ENCODE peak calls at places on chromosomes 7 and 10, in eight cellular contexts. One of them, this sample, is unnamed.

GRCh38 chr10:116385994-116386809 is 41.4 kb upstream of the PNLIPRP3 start:
- DNase-seq in kidney epithelial cell: peak
- DNase-seq in tibial nerve: no peak
- DNase-seq in body of pancreas: peak
- DNase-seq in A549: peak
- DNase-seq in colonic mucosa: no peak
- DNase-seq in IMR-90: peak
- DNase-seq in HFF-Myc: peak
- DNase-seq in this sample: peak

GRCh38 chr7:219581-220150 is 27.3 kb downstream of the FAM20C start:
- DNase-seq in kidney epithelial cell: no peak
- DNase-seq in tibial nerve: peak
- DNase-seq in body of pancreas: peak
- DNase-seq in A549: no peak
- DNase-seq in colonic mucosa: no peak
- DNase-seq in IMR-90: no peak
- DNase-seq in HFF-Myc: no peak
- DNase-seq in this sample: no peak

GRCh38 chr10:106942035-106942662 is 222.4 kb downstream of the SORCS1 start:
- DNase-seq in kidney epithelial cell: no peak
- DNase-seq in tibial nerve: peak
- DNase-seq in body of pancreas: peak
- DNase-seq in A549: peak
- DNase-seq in colonic mucosa: no peak
- DNase-seq in IMR-90: no peak
- DNase-seq in HFF-Myc: no peak
- DNase-seq in this sample: no peak

GRCh38 chr10:104449402-104449801 is 95.8 kb downstream of the CFAP58 start:
- DNase-seq in kidney epithelial cell: no peak
- DNase-seq in tibial nerve: no peak
- DNase-seq in body of pancreas: no peak
- DNase-seq in A549: no peak
- DNase-seq in colonic mucosa: no peak
- DNase-seq in IMR-90: peak
- DNase-seq in HFF-Myc: no peak
- DNase-seq in this sample: no peak

GRCh38 chr7:27053153-27053552 is 42.6 kb downstream of the HOXA1 start:
- DNase-seq in kidney epithelial cell: no peak
- DNase-seq in tibial nerve: no peak
- DNase-seq in body of pancreas: no peak
- DNase-seq in A549: no peak
- DNase-seq in colonic mucosa: no peak
- DNase-seq in IMR-90: no peak
- DNase-seq in HFF-Myc: no peak
- DNase-seq in this sample: no peak

GRCh38 chr10:73586583-73586984 is 4.6 kb downstream of the USP54 start:
- DNase-seq in kidney epithelial cell: no peak
- DNase-seq in tibial nerve: no peak
- DNase-seq in body of pancreas: peak
- DNase-seq in A549: peak
- DNase-seq in colonic mucosa: peak
- DNase-seq in IMR-90: peak
- DNase-seq in HFF-Myc: no peak
- DNase-seq in this sample: no peak

GRCh38 chr7:140640727-140641531 is at the start of gene DENND2A:
- DNase-seq in kidney epithelial cell: no peak
- DNase-seq in tibial nerve: peak
- DNase-seq in body of pancreas: peak
- DNase-seq in A549: no peak
- DNase-seq in colonic mucosa: peak
- DNase-seq in IMR-90: peak
- DNase-seq in HFF-Myc: no peak
- DNase-seq in this sample: no peak

GRCh38 chr7:22111661-22112060 is 166.0 kb upstream of the CDCA7L start:
- DNase-seq in kidney epithelial cell: no peak
- DNase-seq in tibial nerve: no peak
- DNase-seq in body of pancreas: no peak
- DNase-seq in A549: no peak
- DNase-seq in colonic mucosa: no peak
- DNase-seq in IMR-90: no peak
- DNase-seq in HFF-Myc: no peak
- DNase-seq in this sample: no peak

GRCh38 chr7:120941064-120941463 is 9.5 kb upstream of the ING3 start:
- DNase-seq in kidney epithelial cell: no peak
- DNase-seq in tibial nerve: no peak
- DNase-seq in body of pancreas: no peak
- DNase-seq in A549: no peak
- DNase-seq in colonic mucosa: no peak
- DNase-seq in IMR-90: no peak
- DNase-seq in HFF-Myc: no peak
- DNase-seq in this sample: no peak

GRCh38 chr7:96449094-96449493 is 127.2 kb upstream of the SLC25A13 start:
- DNase-seq in kidney epithelial cell: no peak
- DNase-seq in tibial nerve: no peak
- DNase-seq in body of pancreas: no peak
- DNase-seq in A549: no peak
- DNase-seq in colonic mucosa: no peak
- DNase-seq in IMR-90: no peak
- DNase-seq in HFF-Myc: no peak
- DNase-seq in this sample: no peak

GRCh38 chr7:47730135-47730534 is 148.2 kb upstream of the TNS3 start:
- DNase-seq in kidney epithelial cell: no peak
- DNase-seq in tibial nerve: no peak
- DNase-seq in body of pancreas: no peak
- DNase-seq in A549: no peak
- DNase-seq in colonic mucosa: no peak
- DNase-seq in IMR-90: no peak
- DNase-seq in HFF-Myc: no peak
- DNase-seq in this sample: no peak

GRCh38 chr10:129541208-129541607 is 74.2 kb downstream of the MGMT start:
- DNase-seq in kidney epithelial cell: no peak
- DNase-seq in tibial nerve: no peak
- DNase-seq in body of pancreas: no peak
- DNase-seq in A549: no peak
- DNase-seq in colonic mucosa: no peak
- DNase-seq in IMR-90: peak
- DNase-seq in HFF-Myc: no peak
- DNase-seq in this sample: no peak

GRCh38 chr7:157896774-157897555 is 560.2 kb downstream of the DNAJB6 start:
- DNase-seq in kidney epithelial cell: no peak
- DNase-seq in tibial nerve: no peak
- DNase-seq in body of pancreas: no peak
- DNase-seq in A549: no peak
- DNase-seq in colonic mucosa: no peak
- DNase-seq in IMR-90: no peak
- DNase-seq in HFF-Myc: no peak
- DNase-seq in this sample: no peak

GRCh38 chr10:25059990-25060389 is 43.6 kb downstream of the THNSL1 start:
- DNase-seq in kidney epithelial cell: peak
- DNase-seq in tibial nerve: peak
- DNase-seq in body of pancreas: peak
- DNase-seq in A549: peak
- DNase-seq in colonic mucosa: peak
- DNase-seq in IMR-90: peak
- DNase-seq in HFF-Myc: no peak
- DNase-seq in this sample: peak

GRCh38 chr7:96591900-96592676 is 117.6 kb downstream of the SEM1 start:
- DNase-seq in kidney epithelial cell: no peak
- DNase-seq in tibial nerve: no peak
- DNase-seq in body of pancreas: no peak
- DNase-seq in A549: no peak
- DNase-seq in colonic mucosa: no peak
- DNase-seq in IMR-90: no peak
- DNase-seq in HFF-Myc: no peak
- DNase-seq in this sample: no peak

GRCh38 chr7:7772385-7772784 is 54.0 kb upstream of the RPA3 start:
- DNase-seq in kidney epithelial cell: peak
- DNase-seq in tibial nerve: no peak
- DNase-seq in body of pancreas: no peak
- DNase-seq in A549: no peak
- DNase-seq in colonic mucosa: no peak
- DNase-seq in IMR-90: peak
- DNase-seq in HFF-Myc: no peak
- DNase-seq in this sample: peak
- H3K4me3 ChIP-seq in kidney epithelial cell: peak
- H3K4me3 ChIP-seq in tibial nerve: no peak
- H3K4me3 ChIP-seq in body of pancreas: no peak
- H3K4me3 ChIP-seq in A549: no peak
- H3K4me3 ChIP-seq in colonic mucosa: no peak
- H3K4me3 ChIP-seq in IMR-90: peak
- H3K4me3 ChIP-seq in HFF-Myc: no peak
- H3K4me3 ChIP-seq in this sample: peak

GRCh38 chr7:131302876-131303707 is 24.6 kb upstream of the MKLN1 start:
- DNase-seq in kidney epithelial cell: no peak
- DNase-seq in tibial nerve: no peak
- DNase-seq in body of pancreas: peak
- DNase-seq in A549: peak
- DNase-seq in colonic mucosa: peak
- DNase-seq in IMR-90: peak
- DNase-seq in HFF-Myc: no peak
- DNase-seq in this sample: no peak
- TF ChIP-seq CTCF in kidney epithelial cell: peak
- TF ChIP-seq CTCF in tibial nerve: peak
- TF ChIP-seq CTCF in body of pancreas: peak
- TF ChIP-seq CTCF in A549: peak
- TF ChIP-seq CTCF in colonic mucosa: peak
- TF ChIP-seq CTCF in IMR-90: peak
- TF ChIP-seq CTCF in HFF-Myc: peak
- TF ChIP-seq CTCF in this sample: peak

GRCh38 chr7:133512560-133512959 is 259.7 kb downstream of the EXOC4 start:
- DNase-seq in kidney epithelial cell: no peak
- DNase-seq in tibial nerve: no peak
- DNase-seq in body of pancreas: no peak
- DNase-seq in A549: no peak
- DNase-seq in colonic mucosa: no peak
- DNase-seq in IMR-90: peak
- DNase-seq in HFF-Myc: no peak
- DNase-seq in this sample: no peak
- H3K4me3 ChIP-seq in kidney epithelial cell: no peak
- H3K4me3 ChIP-seq in tibial nerve: no peak
- H3K4me3 ChIP-seq in body of pancreas: no peak
- H3K4me3 ChIP-seq in A549: no peak
- H3K4me3 ChIP-seq in colonic mucosa: no peak
- H3K4me3 ChIP-seq in IMR-90: no peak
- H3K4me3 ChIP-seq in HFF-Myc: no peak
- H3K4me3 ChIP-seq in this sample: no peak

GRCh38 chr10:131214521-131215244 is 96.8 kb downstream of the TCERG1L start:
- DNase-seq in kidney epithelial cell: no peak
- DNase-seq in tibial nerve: no peak
- DNase-seq in body of pancreas: no peak
- DNase-seq in A549: no peak
- DNase-seq in colonic mucosa: no peak
- DNase-seq in IMR-90: no peak
- DNase-seq in HFF-Myc: no peak
- DNase-seq in this sample: no peak
- TF ChIP-seq CTCF in kidney epithelial cell: no peak
- TF ChIP-seq CTCF in tibial nerve: no peak
- TF ChIP-seq CTCF in body of pancreas: no peak
- TF ChIP-seq CTCF in A549: no peak
- TF ChIP-seq CTCF in colonic mucosa: no peak
- TF ChIP-seq CTCF in IMR-90: no peak
- TF ChIP-seq CTCF in HFF-Myc: no peak
- TF ChIP-seq CTCF in this sample: no peak

DNA sequence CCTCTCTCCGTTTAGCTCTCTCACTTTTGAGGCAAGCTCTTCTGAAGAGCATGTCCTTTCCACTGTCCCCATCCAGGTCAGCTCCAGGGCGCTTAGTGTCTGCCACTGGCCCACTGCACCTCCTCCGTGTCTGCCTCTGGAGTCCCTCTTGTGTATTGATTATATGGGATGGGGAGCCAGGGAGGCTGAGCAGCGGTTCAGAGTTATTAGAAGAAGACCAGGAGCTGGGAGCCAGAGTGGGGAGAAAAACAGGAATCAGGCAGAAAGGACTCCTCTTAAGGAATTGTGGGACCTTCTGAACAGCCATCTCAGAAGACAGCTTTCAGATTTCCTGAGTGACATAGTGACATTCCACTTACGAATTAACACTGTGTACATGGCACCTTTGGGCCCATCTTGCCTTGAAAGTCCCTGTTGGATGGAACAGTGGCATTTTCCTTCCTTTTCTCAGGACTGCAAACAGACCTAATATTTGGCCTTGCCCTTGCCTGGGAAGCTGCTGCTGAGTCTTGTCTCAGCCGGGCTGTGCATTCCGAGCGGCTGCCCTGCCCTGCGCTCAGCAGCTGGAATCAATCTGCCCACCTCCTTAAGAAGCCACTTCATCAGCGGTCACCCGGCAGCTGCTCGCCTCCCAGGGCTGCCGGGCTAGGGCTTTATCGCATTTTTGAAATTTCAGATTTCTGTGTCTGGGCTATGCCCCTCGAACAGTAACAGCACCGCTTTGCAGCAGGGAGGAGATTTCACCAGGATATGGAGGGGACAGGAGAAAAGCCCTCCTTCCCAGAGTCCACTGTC is 81.1 kb upstream of the PRKG1 start:
- DNase-seq in kidney epithelial cell: no peak
- DNase-seq in tibial nerve: no peak
- DNase-seq in body of pancreas: no peak
- DNase-seq in A549: no peak
- DNase-seq in colonic mucosa: peak
- DNase-seq in IMR-90: peak
- DNase-seq in HFF-Myc: no peak
- DNase-seq in this sample: no peak
- H3K4me3 ChIP-seq in kidney epithelial cell: no peak
- H3K4me3 ChIP-seq in tibial nerve: peak
- H3K4me3 ChIP-seq in body of pancreas: peak
- H3K4me3 ChIP-seq in A549: no peak
- H3K4me3 ChIP-seq in colonic mucosa: peak
- H3K4me3 ChIP-seq in IMR-90: peak
- H3K4me3 ChIP-seq in HFF-Myc: peak
- H3K4me3 ChIP-seq in this sample: no peak

DNA sequence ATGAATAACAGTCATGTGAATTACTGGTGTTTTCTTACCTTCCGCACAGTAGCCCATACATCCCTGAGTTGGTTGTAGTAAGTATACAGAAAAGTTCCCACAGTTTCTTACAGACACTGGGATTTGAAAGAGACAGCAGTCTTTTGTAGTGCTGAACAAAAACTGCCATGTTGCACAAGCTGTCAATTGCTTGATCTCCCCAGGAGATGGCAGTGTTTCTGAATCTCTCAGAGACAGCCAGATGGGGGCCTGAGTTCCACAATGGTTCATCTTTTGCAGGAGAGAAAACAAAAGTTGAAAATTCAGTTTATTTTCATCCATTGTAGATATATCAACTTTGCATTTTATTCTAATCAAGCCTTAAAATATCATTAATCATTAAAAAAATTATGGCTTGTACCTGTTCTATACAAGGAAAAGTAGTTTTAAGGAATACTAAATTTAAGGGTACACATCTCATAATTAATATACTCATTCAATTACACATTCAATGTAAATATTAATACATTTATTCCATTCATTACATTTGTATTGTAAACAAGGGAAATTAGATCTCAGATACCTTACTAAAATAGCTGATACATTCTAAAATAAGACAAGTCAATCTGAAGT is 14.5 kb downstream of the VWDE start:
- DNase-seq in kidney epithelial cell: peak
- DNase-seq in tibial nerve: no peak
- DNase-seq in body of pancreas: peak
- DNase-seq in A549: peak
- DNase-seq in colonic mucosa: peak
- DNase-seq in IMR-90: peak
- DNase-seq in HFF-Myc: peak
- DNase-seq in this sample: peak
- TF ChIP-seq CTCF in kidney epithelial cell: peak
- TF ChIP-seq CTCF in tibial nerve: peak
- TF ChIP-seq CTCF in body of pancreas: peak
- TF ChIP-seq CTCF in A549: peak
- TF ChIP-seq CTCF in colonic mucosa: peak
- TF ChIP-seq CTCF in IMR-90: peak
- TF ChIP-seq CTCF in HFF-Myc: peak
- TF ChIP-seq CTCF in this sample: peak

GRCh38 chr10:7412482-7413251 is 1.8 kb upstream of the SFMBT2 start:
- DNase-seq in kidney epithelial cell: no peak
- DNase-seq in tibial nerve: no peak
- DNase-seq in body of pancreas: peak
- DNase-seq in A549: peak
- DNase-seq in colonic mucosa: peak
- DNase-seq in IMR-90: no peak
- DNase-seq in HFF-Myc: no peak
- DNase-seq in this sample: no peak
- H3K4me3 ChIP-seq in kidney epithelial cell: no peak
- H3K4me3 ChIP-seq in tibial nerve: peak
- H3K4me3 ChIP-seq in body of pancreas: no peak
- H3K4me3 ChIP-seq in A549: no peak
- H3K4me3 ChIP-seq in colonic mucosa: peak
- H3K4me3 ChIP-seq in IMR-90: no peak
- H3K4me3 ChIP-seq in HFF-Myc: no peak
- H3K4me3 ChIP-seq in this sample: peak

This sample was measured in epithelial cell of proximal tubule.